ENCODE peak calls at places on chromosomes 2 and 18, in four cellular contexts. V is GM13976, Z is HFFc6, N is progenitor cell of endocrine pancreas. F is an unnamed sample.

GRCh38 chr2:160324161-160324768 is 124.2 kb upstream of the ITGB6 start:
- DNase-seq in N (no peak), Z (peak; percentile 48), V (peak; percentile 17), F (peak; percentile 53)

GRCh38 chr18:70015127-70015526 is 67.5 kb upstream of the CD226 start:
- DNase-seq in Z (no peak), V (no peak), N (no peak), F (no peak)

GRCh38 chr2:172726172-172726735 is 9.4 kb upstream of the RAPGEF4 start:
- DNase-seq in N (no peak), Z (no peak), V (no peak), F (no peak)

GRCh38 chr2:98508690-98509054 is 64.0 kb downstream of the INPP4A start:
- DNase-seq in Z (no peak), N (no peak), V (no peak), F (no peak)

GRCh38 chr18:61435064-61435652 is 101.9 kb downstream of the CDH20 start:
- DNase-seq in V (no peak), Z (peak; percentile 13), N (no peak), F (no peak)

GRCh38 chr18:21740474-21740723 is 193 bp upstream of the MIB1 start:
- DNase-seq in N (no peak), V (peak; percentile 97), Z (peak; percentile 94), F (no peak)

GRCh38 chr2:98188351-98189046 is 101.5 kb downstream of the VWA3B start:
- DNase-seq in N (no peak), Z (no peak), V (peak; percentile 36), F (no peak)

GRCh38 chr2:89833116-89833779 is 1141.8 kb downstream of the RPIA start:
- DNase-seq in Z (peak; percentile 12), V (no peak), N (no peak), F (no peak)

GRCh38 chr2:6896930-6897759 is 19.6 kb downstream of the RSAD2 start:
- DNase-seq in V (peak; percentile 39), Z (no peak), N (no peak), F (no peak)

GRCh38 chr2:238379096-238379810 is 47.5 kb upstream of the ASB1 start:
- DNase-seq in Z (no peak), V (peak; percentile 35), N (no peak), F (no peak)

GRCh38 chr2:205903549-205904129 is 182.3 kb downstream of the INO80D start:
- DNase-seq in Z (no peak), N (no peak), V (peak; percentile 39), F (no peak)

GRCh38 chr18:33372442-33372841 is 68.1 kb downstream of the CCDC178 start:
- DNase-seq in V (no peak), N (no peak), Z (no peak), F (no peak)

GRCh38 chr2:59850554-59850953 is 702.9 kb downstream of the BCL11A start:
- DNase-seq in V (no peak), N (no peak), Z (no peak), F (no peak)

GRCh38 chr2:36456227-36456788 is 100.7 kb downstream of the CRIM1 start:
- DNase-seq in N (no peak), Z (peak; percentile 51), V (no peak), F (no peak)

DNA sequence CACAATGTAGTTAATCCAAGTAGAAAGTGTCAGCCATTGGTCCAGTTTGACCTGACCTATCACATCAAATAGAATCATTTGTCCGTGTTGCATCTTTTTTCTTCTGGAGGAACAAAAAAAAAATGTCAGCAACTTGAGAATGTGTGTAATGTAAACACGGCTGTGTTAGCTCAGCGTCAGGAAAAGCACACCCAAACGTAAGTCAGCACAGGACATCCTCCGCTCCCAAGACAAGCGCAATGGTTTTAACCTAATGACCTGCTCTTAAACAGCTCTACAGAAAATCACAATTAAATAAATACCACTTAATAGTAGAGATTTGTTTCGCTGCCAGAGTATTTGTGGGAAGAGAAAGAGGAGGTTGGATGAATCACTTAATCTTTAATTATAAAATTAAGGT is 59.4 kb downstream of the OSR1 start:
- DNase-seq in N (no peak), V (no peak), Z (no peak), F (no peak)
- TF ChIP-seq CTCF in N (no peak), V (no peak), Z (no peak), F (no peak)

GRCh38 chr18:3652380-3653262 is 202.6 kb downstream of the TGIF1 start:
- DNase-seq in N (no peak), V (no peak), Z (peak; percentile 88), F (peak; percentile 29)
- TF ChIP-seq CTCF in N (no peak), V (no peak), Z (peak; percentile 48), F (peak; percentile 34)

GRCh38 chr2:24852026-24852425 is 58.8 kb downstream of the CENPO start:
- DNase-seq in Z (no peak), N (no peak), V (no peak), F (no peak)
- TF ChIP-seq CTCF in Z (no peak), N (no peak), V (no peak), F (no peak)

DNA sequence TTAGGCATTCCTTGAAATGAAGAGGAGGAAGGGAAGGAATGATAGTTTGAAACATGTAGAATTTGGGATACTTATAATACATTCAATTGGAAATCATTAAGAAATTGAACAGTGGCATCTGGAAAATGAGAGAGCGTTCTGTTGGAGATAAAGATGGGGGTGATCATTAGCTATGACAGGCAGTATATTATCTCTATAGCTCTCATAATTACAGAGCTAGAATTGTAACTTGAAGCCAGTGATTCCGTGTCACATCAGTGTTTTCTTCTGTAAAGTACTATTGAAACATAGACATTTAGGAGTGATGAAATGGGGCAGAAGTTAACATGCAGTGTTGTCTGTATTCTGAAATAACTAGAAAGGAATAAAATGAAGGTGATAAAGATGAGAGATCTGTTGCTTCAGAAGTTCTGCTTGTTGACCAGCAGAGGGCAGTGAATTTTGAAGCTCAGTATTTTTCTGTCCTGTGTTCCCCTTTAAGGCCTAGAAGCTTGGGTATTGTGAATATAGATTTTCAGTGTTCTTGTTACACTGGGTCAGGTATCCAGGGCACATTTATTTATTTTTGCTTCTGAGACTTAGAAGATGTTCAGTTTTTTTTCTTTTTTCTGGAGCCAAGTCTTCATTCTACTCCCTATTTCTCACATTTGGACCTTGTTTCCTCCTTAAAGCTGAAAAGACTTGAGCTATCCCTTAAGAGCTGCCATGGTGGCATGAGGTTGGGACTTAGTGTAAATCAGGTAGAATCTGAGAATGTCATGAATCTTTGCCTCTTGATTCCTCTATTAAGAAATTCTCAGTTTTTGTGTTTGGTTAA is 157.4 kb downstream of the TAF4B start:
- DNase-seq in N (no peak), Z (peak; percentile 54), V (peak; percentile 45), F (no peak)
- TF ChIP-seq CTCF in N (peak; percentile 90), Z (peak; percentile 94), V (peak; percentile 64), F (peak; percentile 91)

GRCh38 chr2:119662297-119662696 is 16.7 kb upstream of the TMEM177 start:
- DNase-seq in V (no peak), Z (no peak), N (no peak), F (no peak)

GRCh38 chr2:119657486-119658145 is 21.4 kb upstream of the TMEM177 start:
- DNase-seq in N (no peak), Z (no peak), V (no peak), F (no peak)

GRCh38 chr2:119659601-119660342 is 19.2 kb upstream of the TMEM177 start:
- DNase-seq in V (peak; percentile 39), N (no peak), Z (no peak), F (peak; percentile 54)

GRCh38 chr2:119660343-119660658 is 18.7 kb upstream of the TMEM177 start:
- DNase-seq in Z (no peak), V (no peak), N (no peak), F (no peak)
- TF ChIP-seq CTCF in Z (peak; percentile 52), V (no peak), N (no peak), F (no peak)

DNA sequence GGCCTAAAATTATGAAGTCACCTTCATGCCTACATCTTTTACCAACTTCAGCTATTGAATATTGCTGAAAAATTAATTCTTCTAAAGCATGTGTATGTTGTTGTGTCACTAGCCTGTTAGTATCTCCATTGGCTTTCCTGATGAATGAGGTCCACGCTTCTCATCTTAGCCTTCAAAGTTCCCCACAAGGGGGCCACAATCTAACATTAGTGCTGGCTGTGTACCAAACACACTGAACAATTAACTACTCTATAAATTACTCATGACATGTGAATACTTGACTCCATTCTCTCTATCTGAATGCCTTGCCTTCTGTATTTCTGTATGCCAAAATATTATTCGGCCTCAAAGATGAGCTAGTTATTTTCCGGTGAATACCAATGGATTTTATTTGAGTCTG is 208.7 kb upstream of the COL3A1 start:
- DNase-seq in Z (peak; percentile 21), N (no peak), V (no peak), F (peak; percentile 2)
- TF ChIP-seq CTCF in Z (peak; percentile 74), N (peak; percentile 46), V (peak; percentile 1), F (peak; percentile 54)

GRCh38 chr18:66497351-66497750 is 106.5 kb downstream of the CDH19 start:
- DNase-seq in N (no peak), V (no peak), Z (no peak), F (no peak)

GRCh38 chr18:66495844-66496243 is 108.0 kb downstream of the CDH19 start:
- DNase-seq in V (peak; percentile 1), N (peak; percentile 75), Z (no peak), F (peak; percentile 73)
- TF ChIP-seq CTCF in V (peak; percentile 39), N (peak; percentile 91), Z (peak; percentile 14), F (peak; percentile 94)

GRCh38 chr18:5604778-5605177 is 61.0 kb upstream of the EPB41L3 start:
- DNase-seq in V (no peak), N (no peak), Z (no peak), F (no peak)
- TF ChIP-seq CTCF in V (no peak), N (no peak), Z (no peak), F (no peak)